ENCODE peak calls at places on chromosomes 3 and 15, in eight cellular contexts. D is osteoblast, T is Caco-2, V is OCI-LY7, Y is heart right ventricle, G is endothelial cell of umbilical vein, I is PC-3, Q is breast epithelium. U is an unnamed sample. For H3K36me3, the result is how much of the 10 kb centered on the place peaks cover.

GRCh38 chr15:59976480-59976879 is 27.6 kb upstream of the FOXB1 start:
- DNase-seq in Y (no peak), D (no peak), T (no peak), V (peak), I (no peak), Q (no peak), G (no peak), U (no peak)

GRCh38 chr3:149839874-149840273 is 26.9 kb downstream of the RNF13 start:
- DNase-seq in G (no peak), I (no peak), V (no peak), Q (no peak), T (no peak), Y (no peak), D (no peak), U (no peak)

GRCh38 chr3:36653095-36653494 is 111.3 kb downstream of the DCLK3 start:
- DNase-seq in G (no peak), D (no peak), T (no peak), V (no peak), Q (no peak), Y (no peak), I (peak), U (no peak)

GRCh38 chr3:14769531-14770325 is 49.0 kb upstream of the FGD5 start:
- DNase-seq in G (no peak), I (no peak), T (no peak), Q (no peak), V (no peak), Y (no peak), D (no peak), U (no peak)

GRCh38 chr15:84834969-84835368 is 17.8 kb downstream of the ALPK3 start:
- DNase-seq in Q (no peak), D (no peak), V (no peak), Y (no peak), G (no peak), T (no peak), I (no peak), U (no peak)

GRCh38 chr15:60918234-60918964 is 310.7 kb downstream of the RORA start:
- DNase-seq in Q (no peak), T (peak), G (no peak), I (peak), Y (no peak), V (no peak), D (no peak), U (no peak)

GRCh38 chr15:89194608-89195007 is 26.8 kb downstream of the RLBP1 start:
- DNase-seq in V (no peak), D (no peak), I (no peak), Q (no peak), T (no peak), Y (no peak), G (no peak), U (no peak)

GRCh38 chr3:76245073-76245472 is 459.7 kb upstream of the ZNF717 start:
- DNase-seq in T (no peak), Y (no peak), V (no peak), G (no peak), Q (no peak), D (no peak), I (peak), U (no peak)

GRCh38 chr3:161920196-161920595 is 423.6 kb downstream of the OTOL1 start:
- DNase-seq in V (no peak), G (no peak), D (no peak), Q (no peak), I (no peak), Y (no peak), T (no peak), U (peak)

GRCh38 chr3:31448035-31448881 is 84.5 kb upstream of the STT3B start:
- DNase-seq in Q (no peak), I (peak), V (peak), D (no peak), Y (no peak), G (peak), T (peak), U (no peak)

GRCh38 chr15:74843891-74844299 is 939 bp upstream of the ULK3 start:
- DNase-seq in Q (no peak), G (no peak), T (no peak), I (no peak), D (peak), Y (no peak), V (no peak), U (no peak)

DNA sequence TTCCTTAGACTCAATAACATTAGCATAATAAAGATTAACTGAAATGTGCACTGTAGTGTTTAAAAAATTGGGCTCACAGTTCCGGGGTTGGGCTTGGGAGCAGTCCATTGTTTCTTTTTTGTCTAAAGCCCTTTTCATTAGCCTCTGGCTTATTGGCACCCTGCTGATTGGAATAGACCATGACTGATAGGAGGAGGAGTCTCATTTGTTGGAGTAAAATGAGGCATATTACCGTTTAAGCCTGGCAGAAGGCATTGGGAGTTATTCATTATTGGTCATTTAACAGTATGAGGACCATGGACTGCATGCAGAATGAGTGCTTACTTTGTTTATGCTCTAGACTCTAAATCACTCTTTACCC is 139.0 kb upstream of the CGNL1 start:
- DNase-seq in T (no peak), V (no peak), G (no peak), Y (no peak), Q (no peak), I (no peak), D (no peak), U (no peak)
- H3K36me3 ChIP-seq in T (under half), V (half or more), G (under half), Y (half or more), Q (under half), I (under half), D (under half), U (under half)

GRCh38 chr15:58065445-58066041 is at the start of gene ALDH1A2:
- DNase-seq in Y (peak), V (no peak), I (no peak), Q (no peak), G (peak), D (no peak), T (no peak), U (no peak)
- H3K4me3 ChIP-seq in Y (peak), V (no peak), I (peak), Q (peak), G (peak), D (peak), T (peak), U (peak)

GRCh38 chr3:47408839-47409229 is 28.0 kb downstream of the PTPN23 start:
- DNase-seq in V (no peak), Y (no peak), D (no peak), T (no peak), G (no peak), Q (no peak), I (no peak), U (no peak)

GRCh38 chr3:47407896-47408838 is 27.3 kb downstream of the PTPN23 start:
- DNase-seq in T (no peak), G (no peak), Y (no peak), D (peak), Q (no peak), V (no peak), I (no peak), U (no peak)

GRCh38 chr3:47404955-47405790 is 24.4 kb downstream of the PTPN23 start:
- DNase-seq in I (no peak), T (no peak), D (peak), Y (peak), V (no peak), G (no peak), Q (no peak), U (no peak)

GRCh38 chr3:47405820-47406761 is 25.3 kb downstream of the PTPN23 start:
- DNase-seq in Q (no peak), Y (no peak), V (no peak), T (no peak), G (no peak), D (no peak), I (no peak), U (no peak)

GRCh38 chr3:47406762-47407149 is 25.9 kb downstream of the PTPN23 start:
- DNase-seq in I (no peak), Q (no peak), G (no peak), Y (no peak), D (no peak), T (no peak), V (peak), U (no peak)
- TF ChIP-seq CTCF in I (peak), Q (no peak), G (no peak), Y (no peak), D (no peak), T (peak), V (peak), U (no peak)

GRCh38 chr3:53225181-53225580 is 30.6 kb downstream of the TKT start:
- DNase-seq in G (no peak), D (no peak), Y (no peak), T (no peak), I (no peak), Q (no peak), V (no peak), U (no peak)

GRCh38 chr3:53223541-53223966 is 32.3 kb downstream of the TKT start:
- DNase-seq in Y (no peak), V (no peak), D (peak), I (no peak), T (no peak), Q (no peak), G (no peak), U (no peak)

GRCh38 chr3:53224536-53224935 is 31.3 kb downstream of the TKT start:
- DNase-seq in D (peak), I (no peak), Q (no peak), G (no peak), V (no peak), Y (no peak), T (no peak), U (no peak)

GRCh38 chr3:53223025-53223424 is 32.8 kb downstream of the TKT start:
- DNase-seq in Y (no peak), V (no peak), D (peak), Q (no peak), G (no peak), T (no peak), I (no peak), U (no peak)

GRCh38 chr3:53224026-53224425 is 31.8 kb downstream of the TKT start:
- DNase-seq in T (no peak), V (no peak), G (no peak), I (no peak), Y (no peak), Q (no peak), D (peak), U (no peak)
- H3K36me3 ChIP-seq in T (under half), V (half or more), G (under half), I (half or more), Y (half or more), Q (under half), D (half or more), U (half or more)

GRCh38 chr15:67080900-67081431 is 15.6 kb downstream of the SMAD3 start:
- DNase-seq in G (peak), Y (no peak), D (peak), I (peak), T (no peak), Q (no peak), V (peak), U (peak)
- H3K4me3 ChIP-seq in G (no peak), Y (no peak), D (peak), I (no peak), T (no peak), Q (peak), V (peak), U (no peak)

GRCh38 chr3:182978387-182978786 is 2.0 kb downstream of the DCUN1D1 start:
- DNase-seq in V (no peak), I (no peak), Y (no peak), Q (no peak), T (no peak), D (no peak), G (no peak), U (no peak)
- TF ChIP-seq CTCF in V (no peak), I (no peak), Y (no peak), Q (no peak), T (no peak), D (no peak), G (no peak), U (no peak)

GRCh38 chr3:124491875-124492274 is 238.4 kb upstream of the UMPS start:
- DNase-seq in D (no peak), G (no peak), Q (no peak), I (no peak), Y (no peak), V (no peak), T (no peak), U (no peak)
- H3K36me3 ChIP-seq in D (under half), G (under half), Q (under half), I (under half), Y (under half), V (under half), T (under half), U (under half)

DNA sequence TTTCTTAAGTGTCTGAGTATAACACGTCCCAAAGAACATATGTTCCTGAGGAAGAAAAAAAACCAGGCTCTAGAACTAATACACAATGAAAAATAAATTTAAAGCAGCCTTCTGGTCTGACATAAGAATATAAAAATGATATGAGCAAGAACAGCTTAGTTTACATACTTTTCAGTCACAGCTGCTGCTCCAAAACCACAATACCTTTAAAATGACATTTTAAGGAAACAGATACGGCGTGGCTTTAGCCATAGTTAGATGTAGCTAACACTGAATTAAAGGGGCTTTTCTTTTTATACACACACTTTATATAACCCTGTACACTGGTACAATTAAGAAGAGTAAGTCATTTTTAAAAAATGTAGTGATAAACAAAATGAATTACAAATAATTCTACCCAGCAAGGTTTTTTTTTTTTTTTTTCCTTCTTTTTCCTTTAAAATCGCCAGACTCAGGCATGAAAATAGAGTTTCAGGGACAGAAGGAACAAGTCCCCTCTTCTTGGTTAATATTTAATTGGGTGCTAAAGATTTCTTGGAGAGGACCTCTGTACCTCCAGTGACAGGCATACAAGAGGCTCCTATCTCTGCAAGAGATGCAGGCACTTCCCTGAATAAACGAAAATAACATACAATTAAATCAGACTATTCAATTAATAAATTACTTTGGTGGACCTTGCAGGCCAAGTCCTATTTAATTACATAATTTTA is 265.6 kb downstream of the FOXP1 start:
- DNase-seq in Y (no peak), V (peak), G (no peak), Q (no peak), D (no peak), I (no peak), T (no peak), U (no peak)
- H3K4me3 ChIP-seq in Y (no peak), V (no peak), G (no peak), Q (no peak), D (no peak), I (no peak), T (no peak), U (no peak)

DNA sequence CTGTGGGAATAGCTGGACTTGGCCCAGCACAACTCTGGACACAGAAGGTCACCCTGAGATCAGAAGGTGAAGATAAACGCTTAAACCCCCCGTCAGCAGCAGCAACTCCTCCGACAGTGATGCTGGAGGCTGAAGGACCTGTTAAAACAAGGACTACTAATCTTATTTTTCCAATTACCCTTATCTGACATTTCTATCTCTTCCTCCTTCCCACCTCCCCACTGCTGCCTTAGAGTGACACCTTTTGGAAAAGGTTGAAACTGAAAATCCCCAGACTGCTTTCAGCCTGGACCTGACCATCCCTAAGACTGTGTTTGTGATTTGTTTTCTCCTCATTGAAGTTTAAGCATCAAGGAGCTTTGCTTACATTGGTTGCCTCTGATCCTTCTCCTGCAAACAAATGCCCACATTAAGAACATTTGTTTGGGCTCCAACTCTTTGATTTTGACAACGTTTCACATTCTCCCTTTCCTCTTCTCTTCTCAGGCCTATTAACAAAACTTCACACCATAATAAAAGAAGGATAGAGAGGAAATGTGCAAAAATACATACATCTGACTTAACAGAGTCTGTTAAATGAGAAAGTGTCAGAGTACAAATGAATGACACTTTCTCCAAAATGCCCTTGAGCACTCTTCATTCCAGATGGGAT is 410.6 kb upstream of the WNT5A start:
- DNase-seq in Y (no peak), G (peak), Q (no peak), V (peak), T (peak), I (peak), D (no peak), U (no peak)
- TF ChIP-seq CTCF in Y (no peak), G (peak), Q (peak), V (peak), T (peak), I (peak), D (peak), U (peak)

GRCh38 chr15:25060472-25060803 is 105.7 kb downstream of the SNRPN start:
- DNase-seq in G (no peak), Y (no peak), D (no peak), T (no peak), Q (no peak), V (no peak), I (no peak), U (no peak)

GRCh38 chr15:25060996-25061620 is 106.3 kb downstream of the SNRPN start:
- DNase-seq in Q (no peak), G (no peak), V (no peak), D (peak), Y (no peak), T (no peak), I (no peak), U (no peak)

GRCh38 chr15:25062551-25063430 is 108.0 kb downstream of the SNRPN start:
- DNase-seq in T (no peak), D (peak), Q (no peak), I (no peak), G (no peak), Y (no peak), V (no peak), U (no peak)

GRCh38 chr15:25059698-25060471 is 105.1 kb downstream of the SNRPN start:
- DNase-seq in I (no peak), G (no peak), Q (no peak), T (no peak), D (peak), V (no peak), Y (no peak), U (no peak)

DNA sequence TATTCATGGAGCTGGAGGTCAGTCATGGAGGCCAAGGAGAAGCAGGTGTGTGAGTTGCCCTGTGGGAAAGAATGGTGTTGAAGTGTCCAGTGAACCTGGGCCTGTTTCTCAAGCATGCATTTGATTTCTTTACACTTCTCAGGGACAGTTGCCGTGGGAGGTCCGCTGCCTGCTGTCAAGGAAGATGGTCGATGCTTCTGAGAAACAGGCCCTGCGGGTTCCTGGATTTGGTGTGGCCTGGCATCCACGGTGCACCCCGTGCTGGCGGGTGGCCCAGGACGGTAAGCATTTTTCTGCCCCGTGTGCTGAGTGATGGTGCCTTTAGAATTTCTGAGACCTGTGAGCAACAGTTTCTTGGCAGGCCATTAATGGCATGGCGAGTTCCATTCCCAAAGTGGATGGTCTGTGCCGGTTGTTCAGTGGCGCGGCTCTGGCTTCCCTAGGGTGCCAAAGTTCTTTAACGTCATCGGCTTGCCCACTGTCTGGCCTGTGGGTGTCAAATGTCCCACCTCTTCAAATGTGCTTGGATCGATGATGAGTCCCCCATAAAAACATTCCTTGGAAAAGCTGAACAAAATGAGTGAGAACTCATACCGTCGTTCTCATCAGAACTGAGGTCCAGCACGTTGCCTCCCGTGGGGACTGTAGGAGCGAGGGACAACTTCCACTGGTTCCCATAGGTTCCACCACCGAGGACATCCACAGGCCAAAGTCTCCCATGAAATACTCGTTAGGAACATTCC is 107.2 kb downstream of the SNRPN start:
- DNase-seq in T (no peak), Y (no peak), V (no peak), D (peak), G (no peak), Q (no peak), I (no peak), U (no peak)
- H3K36me3 ChIP-seq in T (under half), Y (half or more), V (under half), D (half or more), G (under half), Q (under half), I (half or more), U (under half)

U was measured in BJ.